ENCODE peak calls at places on chromosomes 2 and 18, in six cellular contexts. One of them, this sample, is unnamed.
A peak's percentile ranks its signal among the peaks of the same experiment; 100 is the strongest.

GRCh38 chr2:43174368-43175186 is 51.8 kb downstream of the ZFP36L2 start:
- DNase-seq in esophagus squamous epithelium: no peak
- DNase-seq in effector memory CD4-positive, alpha-beta T cell: peak; percentile 65
- DNase-seq in spleen: peak; percentile 93
- DNase-seq in CD8-positive, alpha-beta memory T cell: peak; percentile 63
- DNase-seq in stomach: peak; percentile 34
- DNase-seq in this sample: peak; percentile 82

GRCh38 chr2:69992310-69993047 is 31.0 kb upstream of the ASPRV1 start:
- DNase-seq in CD8-positive, alpha-beta memory T cell: no peak
- DNase-seq in effector memory CD4-positive, alpha-beta T cell: no peak
- DNase-seq in stomach: no peak
- DNase-seq in esophagus squamous epithelium: no peak
- DNase-seq in spleen: peak; percentile 9
- DNase-seq in this sample: no peak

GRCh38 chr18:24534737-24535136 is 74.3 kb downstream of the HRH4 start:
- DNase-seq in stomach: no peak
- DNase-seq in esophagus squamous epithelium: no peak
- DNase-seq in CD8-positive, alpha-beta memory T cell: no peak
- DNase-seq in effector memory CD4-positive, alpha-beta T cell: no peak
- DNase-seq in spleen: no peak
- DNase-seq in this sample: no peak

GRCh38 chr2:39838589-39838988 is 59.5 kb upstream of the THUMPD2 start:
- DNase-seq in effector memory CD4-positive, alpha-beta T cell: no peak
- DNase-seq in esophagus squamous epithelium: no peak
- DNase-seq in spleen: no peak
- DNase-seq in stomach: no peak
- DNase-seq in CD8-positive, alpha-beta memory T cell: no peak
- DNase-seq in this sample: no peak

GRCh38 chr2:227415538-227416424 is 28.0 kb upstream of the SCYGR1 start:
- DNase-seq in stomach: no peak
- DNase-seq in spleen: peak; percentile 80
- DNase-seq in effector memory CD4-positive, alpha-beta T cell: no peak
- DNase-seq in CD8-positive, alpha-beta memory T cell: no peak
- DNase-seq in esophagus squamous epithelium: no peak
- DNase-seq in this sample: no peak

GRCh38 chr2:176466918-176467452 is 197.7 kb downstream of the MTX2 start:
- DNase-seq in effector memory CD4-positive, alpha-beta T cell: no peak
- DNase-seq in CD8-positive, alpha-beta memory T cell: no peak
- DNase-seq in esophagus squamous epithelium: no peak
- DNase-seq in spleen: no peak
- DNase-seq in stomach: no peak
- DNase-seq in this sample: no peak

GRCh38 chr2:11050565-11050964 is 104.7 kb upstream of the SLC66A3 start:
- DNase-seq in spleen: no peak
- DNase-seq in esophagus squamous epithelium: no peak
- DNase-seq in stomach: no peak
- DNase-seq in CD8-positive, alpha-beta memory T cell: no peak
- DNase-seq in effector memory CD4-positive, alpha-beta T cell: no peak
- DNase-seq in this sample: no peak

GRCh38 chr2:135245055-135245454 is 193.0 kb downstream of the RAB3GAP1 start:
- DNase-seq in esophagus squamous epithelium: no peak
- DNase-seq in stomach: no peak
- DNase-seq in spleen: no peak
- DNase-seq in effector memory CD4-positive, alpha-beta T cell: no peak
- DNase-seq in CD8-positive, alpha-beta memory T cell: no peak
- DNase-seq in this sample: no peak

GRCh38 chr2:26745609-26746327 is 18.3 kb upstream of the SLC35F6 start:
- DNase-seq in esophagus squamous epithelium: no peak
- DNase-seq in effector memory CD4-positive, alpha-beta T cell: peak; percentile 61
- DNase-seq in stomach: peak; percentile 89
- DNase-seq in CD8-positive, alpha-beta memory T cell: peak; percentile 70
- DNase-seq in spleen: peak; percentile 90
- DNase-seq in this sample: peak; percentile 42

GRCh38 chr2:205716126-205716525 is 33.8 kb downstream of the NRP2 start:
- DNase-seq in stomach: no peak
- DNase-seq in CD8-positive, alpha-beta memory T cell: no peak
- DNase-seq in spleen: no peak
- DNase-seq in effector memory CD4-positive, alpha-beta T cell: no peak
- DNase-seq in esophagus squamous epithelium: no peak
- DNase-seq in this sample: no peak

GRCh38 chr18:79520473-79521390 is 125.0 kb downstream of the NFATC1 start:
- DNase-seq in CD8-positive, alpha-beta memory T cell: no peak
- DNase-seq in effector memory CD4-positive, alpha-beta T cell: no peak
- DNase-seq in spleen: no peak
- DNase-seq in esophagus squamous epithelium: no peak
- DNase-seq in stomach: no peak
- DNase-seq in this sample: no peak

GRCh38 chr2:15695582-15696330 is 104.1 kb downstream of the DDX1 start:
- DNase-seq in stomach: no peak
- DNase-seq in spleen: no peak
- DNase-seq in effector memory CD4-positive, alpha-beta T cell: no peak
- DNase-seq in esophagus squamous epithelium: no peak
- DNase-seq in CD8-positive, alpha-beta memory T cell: no peak
- DNase-seq in this sample: no peak

GRCh38 chr2:112148477-112148876 is 10.3 kb downstream of the FBLN7 start:
- DNase-seq in effector memory CD4-positive, alpha-beta T cell: no peak
- DNase-seq in stomach: peak; percentile 20
- DNase-seq in esophagus squamous epithelium: no peak
- DNase-seq in CD8-positive, alpha-beta memory T cell: no peak
- DNase-seq in spleen: no peak
- DNase-seq in this sample: no peak

GRCh38 chr2:177284531-177284930 is 20.0 kb upstream of the NFE2L2 start:
- DNase-seq in effector memory CD4-positive, alpha-beta T cell: no peak
- DNase-seq in CD8-positive, alpha-beta memory T cell: no peak
- DNase-seq in spleen: no peak
- DNase-seq in esophagus squamous epithelium: no peak
- DNase-seq in stomach: no peak
- DNase-seq in this sample: no peak

DNA sequence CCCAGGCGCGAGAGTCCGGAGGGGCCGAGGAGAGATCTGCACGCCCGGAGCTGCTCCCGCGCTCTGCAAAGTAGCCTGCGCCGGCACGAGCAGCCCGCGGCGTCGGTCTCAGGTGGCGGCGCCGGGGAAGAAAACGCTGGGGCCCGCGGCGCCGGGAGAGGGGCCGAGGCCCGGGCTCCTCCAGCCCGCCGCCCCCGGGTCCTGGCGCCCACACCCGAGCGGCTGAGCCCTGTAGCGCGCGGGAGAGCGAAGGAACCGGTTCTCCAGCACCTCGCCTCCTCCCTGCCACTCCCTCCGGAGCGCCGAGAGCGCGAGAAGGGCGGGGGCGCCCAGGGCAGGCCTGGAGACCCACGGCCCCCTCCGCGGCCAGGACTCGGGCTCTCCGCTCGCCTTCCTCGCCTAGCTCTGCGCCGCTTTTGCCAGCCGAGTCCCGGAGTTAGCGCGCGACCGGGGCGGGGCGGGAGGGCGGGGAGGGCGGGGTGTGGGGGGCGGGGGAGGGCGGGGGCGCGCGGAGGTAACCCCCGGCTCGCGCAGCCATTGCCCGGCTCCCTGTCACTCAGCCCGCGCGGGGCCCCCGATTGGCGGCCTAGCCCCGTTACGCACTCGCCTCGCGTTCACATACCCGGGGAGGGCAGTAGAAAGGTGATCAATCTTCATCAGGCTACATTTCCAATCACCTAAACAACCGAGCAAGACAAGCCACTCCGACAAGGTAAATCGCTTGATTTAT is at the start of gene OTX1:
- DNase-seq in spleen: peak; percentile 81
- DNase-seq in effector memory CD4-positive, alpha-beta T cell: peak; percentile 18
- DNase-seq in CD8-positive, alpha-beta memory T cell: peak; percentile 36
- DNase-seq in esophagus squamous epithelium: no peak
- DNase-seq in stomach: peak; percentile 78
- DNase-seq in this sample: no peak
- H3K4me3 ChIP-seq in spleen: peak within 1 kb of the TSS; percentile 33
- H3K4me3 ChIP-seq in effector memory CD4-positive, alpha-beta T cell: peak within 1 kb of the TSS; percentile 57
- H3K4me3 ChIP-seq in CD8-positive, alpha-beta memory T cell: peak within 1 kb of the TSS; percentile 66
- H3K4me3 ChIP-seq in esophagus squamous epithelium: peak within 1 kb of the TSS; percentile 71
- H3K4me3 ChIP-seq in stomach: peak within 1 kb of the TSS; percentile 55
- H3K4me3 ChIP-seq in this sample: peak within 1 kb of the TSS; percentile 52

GRCh38 chr2:215633360-215633759 is 197.5 kb upstream of the FN1 start:
- DNase-seq in esophagus squamous epithelium: no peak
- DNase-seq in effector memory CD4-positive, alpha-beta T cell: no peak
- DNase-seq in CD8-positive, alpha-beta memory T cell: no peak
- DNase-seq in spleen: no peak
- DNase-seq in stomach: no peak
- DNase-seq in this sample: no peak

GRCh38 chr2:215635788-215636139 is 199.9 kb upstream of the FN1 start:
- DNase-seq in spleen: no peak
- DNase-seq in CD8-positive, alpha-beta memory T cell: no peak
- DNase-seq in effector memory CD4-positive, alpha-beta T cell: no peak
- DNase-seq in esophagus squamous epithelium: no peak
- DNase-seq in stomach: no peak
- DNase-seq in this sample: no peak

GRCh38 chr2:215635071-215635787 is 199.4 kb upstream of the FN1 start:
- DNase-seq in spleen: no peak
- DNase-seq in CD8-positive, alpha-beta memory T cell: no peak
- DNase-seq in esophagus squamous epithelium: no peak
- DNase-seq in stomach: no peak
- DNase-seq in effector memory CD4-positive, alpha-beta T cell: no peak
- DNase-seq in this sample: no peak

GRCh38 chr2:215638687-215639086 is 202.8 kb upstream of the FN1 start:
- DNase-seq in esophagus squamous epithelium: no peak
- DNase-seq in effector memory CD4-positive, alpha-beta T cell: no peak
- DNase-seq in spleen: no peak
- DNase-seq in CD8-positive, alpha-beta memory T cell: no peak
- DNase-seq in stomach: no peak
- DNase-seq in this sample: no peak

GRCh38 chr2:215637658-215638057 is 201.8 kb upstream of the FN1 start:
- DNase-seq in esophagus squamous epithelium: no peak
- DNase-seq in spleen: no peak
- DNase-seq in stomach: no peak
- DNase-seq in effector memory CD4-positive, alpha-beta T cell: no peak
- DNase-seq in CD8-positive, alpha-beta memory T cell: no peak
- DNase-seq in this sample: no peak
- H3K27ac ChIP-seq in esophagus squamous epithelium: no peak overlapping the region
- H3K27ac ChIP-seq in spleen: no peak overlapping the region
- H3K27ac ChIP-seq in stomach: no peak overlapping the region
- H3K27ac ChIP-seq in effector memory CD4-positive, alpha-beta T cell: no peak overlapping the region
- H3K27ac ChIP-seq in CD8-positive, alpha-beta memory T cell: no peak overlapping the region
- H3K27ac ChIP-seq in this sample: no peak overlapping the region

DNA sequence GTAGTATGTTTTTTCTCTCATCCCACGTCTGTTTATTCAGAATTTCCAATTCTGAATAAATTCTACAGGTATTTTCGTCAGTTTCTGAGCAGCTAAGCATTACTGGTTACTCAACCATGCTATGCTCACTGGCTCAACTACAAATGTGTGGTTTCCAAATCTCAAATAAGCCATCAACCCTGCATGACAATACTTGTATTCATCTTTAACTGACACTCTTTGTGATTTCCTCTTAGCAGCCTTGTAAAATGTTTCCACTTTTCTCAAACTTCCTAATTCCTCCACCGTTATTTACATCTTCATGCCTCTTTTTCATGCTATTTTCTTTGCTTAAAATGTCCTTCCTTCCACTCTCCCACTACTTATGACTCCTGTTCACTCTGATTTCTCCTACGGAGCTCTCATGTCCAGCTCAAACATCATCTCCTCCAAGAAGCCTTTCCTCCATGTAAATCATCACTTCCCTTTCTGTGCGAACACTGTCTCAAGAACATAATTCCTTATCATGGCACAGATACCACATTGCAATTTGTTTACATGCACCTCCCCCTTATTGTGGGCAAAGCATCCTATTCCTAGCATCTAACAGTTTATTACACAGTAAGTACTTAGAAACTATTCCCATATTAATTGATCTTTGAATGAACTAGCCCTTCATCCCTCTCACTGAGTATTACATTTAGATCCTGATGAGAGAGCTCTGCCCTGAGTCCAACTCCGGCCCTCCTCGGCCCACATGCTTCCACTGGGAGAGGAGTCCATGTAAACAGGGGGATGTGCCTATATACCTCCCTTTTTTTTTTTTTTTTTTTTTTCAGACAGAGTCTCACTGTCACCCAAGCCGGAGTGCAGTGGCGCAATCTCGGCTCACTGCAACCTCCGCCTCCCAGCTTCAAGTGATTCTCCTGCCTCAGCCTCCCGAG is 10.4 kb downstream of the CCDC88A start:
- DNase-seq in stomach: no peak
- DNase-seq in spleen: no peak
- DNase-seq in effector memory CD4-positive, alpha-beta T cell: no peak
- DNase-seq in esophagus squamous epithelium: no peak
- DNase-seq in CD8-positive, alpha-beta memory T cell: no peak
- DNase-seq in this sample: no peak
- H3K4me3 ChIP-seq in stomach: no peak overlapping the region
- H3K4me3 ChIP-seq in spleen: no peak overlapping the region
- H3K4me3 ChIP-seq in effector memory CD4-positive, alpha-beta T cell: no peak overlapping the region
- H3K4me3 ChIP-seq in esophagus squamous epithelium: no peak overlapping the region
- H3K4me3 ChIP-seq in CD8-positive, alpha-beta memory T cell: no peak overlapping the region
- H3K4me3 ChIP-seq in this sample: no peak overlapping the region

GRCh38 chr18:9706081-9706935 is 1.8 kb upstream of the RAB31 start:
- DNase-seq in spleen: no peak
- DNase-seq in stomach: no peak
- DNase-seq in CD8-positive, alpha-beta memory T cell: no peak
- DNase-seq in effector memory CD4-positive, alpha-beta T cell: no peak
- DNase-seq in esophagus squamous epithelium: no peak
- DNase-seq in this sample: no peak
- H3K27ac ChIP-seq in spleen: peak overlapping the region; percentile 97
- H3K27ac ChIP-seq in stomach: peak overlapping the region; percentile 90
- H3K27ac ChIP-seq in CD8-positive, alpha-beta memory T cell: no peak overlapping the region
- H3K27ac ChIP-seq in effector memory CD4-positive, alpha-beta T cell: no peak overlapping the region
- H3K27ac ChIP-seq in esophagus squamous epithelium: peak overlapping the region; percentile 88
- H3K27ac ChIP-seq in this sample: no peak overlapping the region

GRCh38 chr2:189037518-189037917 is 63.3 kb downstream of the COL3A1 start:
- DNase-seq in effector memory CD4-positive, alpha-beta T cell: no peak
- DNase-seq in esophagus squamous epithelium: no peak
- DNase-seq in spleen: no peak
- DNase-seq in stomach: no peak
- DNase-seq in CD8-positive, alpha-beta memory T cell: no peak
- DNase-seq in this sample: no peak
- H3K4me3 ChIP-seq in effector memory CD4-positive, alpha-beta T cell: no peak overlapping the region
- H3K4me3 ChIP-seq in esophagus squamous epithelium: no peak overlapping the region
- H3K4me3 ChIP-seq in spleen: no peak overlapping the region
- H3K4me3 ChIP-seq in stomach: no peak overlapping the region
- H3K4me3 ChIP-seq in CD8-positive, alpha-beta memory T cell: no peak overlapping the region
- H3K4me3 ChIP-seq in this sample: no peak overlapping the region

GRCh38 chr2:230866704-230867561 is 2.2 kb downstream of the ITM2C start:
- DNase-seq in esophagus squamous epithelium: no peak
- DNase-seq in stomach: peak; percentile 57
- DNase-seq in CD8-positive, alpha-beta memory T cell: peak; percentile 57
- DNase-seq in effector memory CD4-positive, alpha-beta T cell: peak; percentile 72
- DNase-seq in spleen: peak; percentile 87
- DNase-seq in this sample: peak; percentile 46
- H3K27ac ChIP-seq in esophagus squamous epithelium: peak overlapping the region; percentile 69
- H3K27ac ChIP-seq in stomach: no peak overlapping the region
- H3K27ac ChIP-seq in CD8-positive, alpha-beta memory T cell: no peak overlapping the region
- H3K27ac ChIP-seq in effector memory CD4-positive, alpha-beta T cell: peak overlapping the region; percentile 53
- H3K27ac ChIP-seq in spleen: peak overlapping the region; percentile 79
- H3K27ac ChIP-seq in this sample: peak overlapping the region; percentile 54

This sample was measured in naive thymus-derived CD4-positive, alpha-beta T cell.